ENCODE peak calls at places on chromosomes 4 and X, in seven cellular contexts. H is left ventricle myocardium inferior; J is naive thymus-derived CD4-positive, alpha-beta T cell; F is H9; E is IMR-90; T is body of pancreas; G is A549. K is an unnamed sample.
A peak's percentile ranks its signal among the peaks of the same experiment; 100 is the strongest.

GRCh38 chrX:118219866-118220265 is 103.3 kb upstream of the KLHL13 start:
- DNase-seq in H (no peak), J (no peak), F (no peak), E (no peak), T (no peak), G (no peak), K (no peak)

GRCh38 chrX:136476501-136476900 is 11.2 kb upstream of the BRS3 start:
- DNase-seq in H (no peak), J (no peak), F (no peak), E (no peak), T (no peak), G (no peak), K (no peak)

GRCh38 chr4:109816082-109816442 is 500 bp downstream of the GAR1 start:
- DNase-seq in H (no peak), J (peak; percentile 50), F (no peak), E (no peak), T (no peak), G (no peak), K (no peak)

GRCh38 chrX:45230410-45230809 is 29.7 kb upstream of the DIPK2B start:
- DNase-seq in H (no peak), J (no peak), F (no peak), E (no peak), T (no peak), G (no peak), K (no peak)

GRCh38 chr4:85763207-85763606 is 288.3 kb downstream of the ARHGAP24 start:
- DNase-seq in H (no peak), J (no peak), F (no peak), E (no peak), T (no peak), G (no peak), K (no peak)

GRCh38 chrX:136260801-136261200 is 9.6 kb upstream of the MAP7D3 start:
- DNase-seq in H (no peak), J (no peak), F (no peak), E (peak; percentile 89), T (no peak), G (no peak), K (no peak)

GRCh38 chr4:30380404-30380998 is 339.7 kb upstream of the PCDH7 start:
- DNase-seq in H (no peak), J (no peak), F (peak; percentile 79), E (peak; percentile 73), T (peak; percentile 50), G (peak; percentile 2), K (no peak)

GRCh38 chr4:183638436-183638835 is 20.5 kb downstream of the RWDD4 start:
- DNase-seq in H (no peak), J (no peak), F (no peak), E (peak; percentile 59), T (no peak), G (no peak), K (no peak)

GRCh38 chr4:156475322-156475721 is 496.3 kb downstream of the PDGFC start:
- DNase-seq in H (no peak), J (no peak), F (no peak), E (peak; percentile 76), T (no peak), G (no peak), K (no peak)

GRCh38 chr4:14222630-14223029 is 595.1 kb upstream of the BOD1L1 start:
- DNase-seq in H (peak; percentile 45), J (no peak), F (no peak), E (no peak), T (no peak), G (no peak), K (no peak)

GRCh38 chrX:130144509-130144908 is 21.1 kb downstream of the AIFM1 start:
- DNase-seq in H (no peak), J (no peak), F (no peak), E (peak; percentile 78), T (no peak), G (no peak), K (no peak)

GRCh38 chr4:15436515-15436914 is 8.7 kb downstream of the C1QTNF7 start:
- DNase-seq in H (no peak), J (no peak), F (no peak), E (peak; percentile 71), T (no peak), G (no peak), K (no peak)

GRCh38 chrX:124211312-124211942 is 121.0 kb upstream of the TEX13D start:
- DNase-seq in H (no peak), J (peak; percentile 27), F (no peak), E (peak; percentile 3), T (no peak), G (peak; percentile 20), K (no peak)

GRCh38 chrX:39214380-39215126 is 413.3 kb downstream of the MID1IP1 start:
- DNase-seq in H (no peak), J (no peak), F (no peak), E (no peak), T (no peak), G (no peak), K (no peak)

GRCh38 chrX:10074241-10074941 is 82.4 kb upstream of the CLCN4 start:
- DNase-seq in H (no peak), J (no peak), F (no peak), E (no peak), T (no peak), G (no peak), K (no peak)

GRCh38 chrX:30283456-30284200 is 25.6 kb downstream of the NR0B1 start:
- DNase-seq in H (no peak), J (no peak), F (no peak), E (peak; percentile 93), T (no peak), G (peak; percentile 76), K (no peak)

GRCh38 chr4:8553216-8553615 is 27.0 kb upstream of the GPR78 start:
- DNase-seq in H (no peak), J (no peak), F (no peak), E (no peak), T (no peak), G (no peak), K (no peak)

DNA sequence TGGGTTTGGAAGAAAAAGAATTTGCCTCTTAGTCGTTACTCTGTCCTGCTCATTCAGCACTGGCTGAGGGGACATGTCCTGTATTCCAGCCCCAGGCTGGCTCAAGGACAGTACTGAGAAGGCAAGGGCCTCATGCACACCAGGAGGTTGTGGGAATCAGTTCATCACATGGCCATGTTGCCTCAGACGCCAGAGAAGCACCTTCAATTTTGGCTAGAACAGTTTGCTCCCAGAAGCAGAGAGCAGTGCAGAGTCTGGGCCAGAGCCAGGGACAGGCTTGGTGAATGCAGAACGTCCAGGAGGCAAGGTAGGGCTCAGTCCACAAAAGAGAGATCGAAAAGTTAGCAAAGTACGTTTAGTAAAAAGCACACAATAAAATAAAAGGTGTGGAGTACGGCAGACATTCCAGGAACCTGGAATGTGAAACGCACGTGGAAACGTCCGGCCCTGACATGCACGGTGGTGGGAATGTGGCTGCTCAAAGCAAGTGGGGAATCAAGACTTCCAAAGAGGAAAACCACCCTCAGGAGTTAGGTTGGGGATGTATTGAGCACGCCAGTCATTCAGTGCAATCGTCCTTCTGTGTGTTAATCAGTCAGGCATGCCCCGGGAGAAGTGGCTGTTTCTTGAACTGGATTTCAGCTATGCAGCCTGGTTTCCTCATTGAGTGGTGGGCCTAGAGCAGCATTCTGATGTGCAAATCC is 1.2 kb upstream of the SLC2A9 start:
- DNase-seq in H (peak; percentile 61), J (no peak), F (peak; percentile 17), E (no peak), T (no peak), G (no peak), K (no peak)
- H3K9me3 ChIP-seq in H (no peaks in the 10 kb centered on the region), J (no peaks in the 10 kb centered on the region), F (no peaks in the 10 kb centered on the region), E (no peaks in the 10 kb centered on the region), T (no peaks in the 10 kb centered on the region), G (no peaks in the 10 kb centered on the region), K (no peaks in the 10 kb centered on the region)

DNA sequence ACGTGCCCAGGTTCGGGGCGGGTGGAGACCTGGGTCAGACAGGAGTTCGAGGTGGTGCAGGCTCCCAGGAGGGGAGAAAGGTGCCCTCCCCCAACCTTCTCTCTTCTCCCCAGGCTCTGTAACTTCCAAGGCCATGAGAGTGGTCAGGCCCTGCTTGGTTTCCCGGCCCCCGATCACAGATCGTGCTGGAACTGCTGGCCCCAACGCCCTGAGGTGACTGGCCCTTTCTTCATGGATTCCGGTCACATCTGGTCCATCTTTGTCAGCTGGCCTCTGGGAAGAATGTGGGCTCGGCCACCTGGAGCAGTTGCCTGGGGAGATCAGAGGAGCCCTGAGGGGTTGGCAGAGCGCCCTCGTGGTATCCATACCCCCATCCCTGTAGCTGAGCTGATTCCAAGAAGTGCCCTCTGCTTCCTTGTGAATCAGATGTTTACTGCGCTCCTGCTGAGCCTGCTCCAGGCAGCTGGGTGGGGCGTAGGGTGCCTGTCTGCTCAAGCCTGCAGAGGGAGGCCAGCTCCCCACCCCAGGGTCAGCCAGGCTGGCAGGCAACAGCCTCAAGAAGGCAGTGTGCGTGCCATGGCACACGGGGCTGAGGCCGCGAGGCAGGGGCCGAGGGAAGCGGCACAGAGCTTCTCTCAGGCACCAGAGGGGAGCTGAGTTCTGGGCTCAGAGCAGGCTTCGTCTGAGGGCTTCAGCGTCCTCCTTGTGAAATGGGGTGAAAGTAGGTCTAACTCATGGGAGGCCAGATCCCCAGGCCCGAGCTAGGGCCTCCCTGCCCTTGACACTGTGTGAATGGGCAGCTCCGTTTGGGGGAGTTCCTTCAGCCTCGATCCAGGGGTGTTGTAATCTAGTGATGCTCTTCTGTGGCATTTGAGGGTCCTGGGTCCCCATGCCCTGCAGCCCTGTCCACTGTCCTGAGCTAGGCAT is 3.6 kb downstream of the SH3BP2 start:
- DNase-seq in H (no peak), J (no peak), F (no peak), E (peak; percentile 52), T (peak; percentile 97), G (no peak), K (no peak)
- H3K4me1 ChIP-seq in H (peaks cover 97% of the 10 kb centered on the region), J (peaks cover 37% of the 10 kb centered on the region), F (no peaks in the 10 kb centered on the region), E (peaks cover 57% of the 10 kb centered on the region), T (peaks cover 96% of the 10 kb centered on the region), G (peaks cover 72% of the 10 kb centered on the region), K (peaks cover 78% of the 10 kb centered on the region)

GRCh38 chr4:107891299-107891698 is 40.0 kb upstream of the CYP2U1 start:
- DNase-seq in H (no peak), J (no peak), F (no peak), E (no peak), T (no peak), G (no peak), K (no peak)

GRCh38 chr4:107893171-107894137 is 37.9 kb upstream of the CYP2U1 start:
- DNase-seq in H (no peak), J (no peak), F (no peak), E (peak; percentile 8), T (no peak), G (no peak), K (no peak)

GRCh38 chr4:107885865-107886264 is 45.5 kb upstream of the CYP2U1 start:
- DNase-seq in H (no peak), J (no peak), F (no peak), E (no peak), T (no peak), G (no peak), K (no peak)

GRCh38 chr4:107890779-107891178 is 40.6 kb upstream of the CYP2U1 start:
- DNase-seq in H (no peak), J (no peak), F (no peak), E (no peak), T (no peak), G (no peak), K (no peak)

GRCh38 chr4:107888237-107888636 is 43.1 kb upstream of the CYP2U1 start:
- DNase-seq in H (no peak), J (no peak), F (no peak), E (no peak), T (no peak), G (no peak), K (no peak)
- H3K9me3 ChIP-seq in H (peaks cover 25% of the 10 kb centered on the region), J (peaks cover 3% of the 10 kb centered on the region), F (peaks cover 5% of the 10 kb centered on the region), E (no peaks in the 10 kb centered on the region), T (no peaks in the 10 kb centered on the region), G (peaks cover 11% of the 10 kb centered on the region), K (no peaks in the 10 kb centered on the region)

DNA sequence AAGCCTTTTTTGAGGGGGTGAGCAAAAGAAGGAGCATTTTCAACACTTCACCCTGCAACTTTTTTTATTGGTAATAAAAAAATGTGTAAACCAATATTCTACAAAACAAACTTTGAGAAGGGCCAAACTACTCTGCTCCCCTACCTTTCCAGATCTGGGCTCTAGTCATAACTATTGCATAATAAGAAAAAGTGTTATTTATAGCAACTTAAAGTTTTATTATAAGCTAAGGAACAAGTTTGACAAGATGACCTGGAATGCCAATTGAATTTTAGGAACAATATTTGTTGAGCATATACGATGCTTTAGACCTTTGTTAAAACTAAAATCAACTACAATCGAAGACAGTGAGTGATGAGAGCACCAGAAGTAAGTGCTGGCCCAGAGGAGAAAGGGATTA is 409.6 kb downstream of the IL15 start:
- DNase-seq in H (no peak), J (no peak), F (no peak), E (no peak), T (no peak), G (no peak), K (no peak)
- H3K4me1 ChIP-seq in H (peaks cover 4% of the 10 kb centered on the region), J (no peaks in the 10 kb centered on the region), F (no peaks in the 10 kb centered on the region), E (peaks cover 4% of the 10 kb centered on the region), T (no peaks in the 10 kb centered on the region), G (peaks cover 2% of the 10 kb centered on the region), K (no peaks in the 10 kb centered on the region)

K was measured in lung.